ENCODE peak calls at places on chromosomes 11 and 22, in eight cellular contexts. M, O, K, E, T, F, G and B are unnamed samples.

GRCh38 chr11:133536198-133536597 is 3.9 kb upstream of the OPCML start:
- DNase-seq in M (no peak), O (no peak), K (no peak), E (no peak), T (no peak), F (no peak), G (no peak), B (no peak)

GRCh38 chr22:27089303-27089702 is 431.9 kb downstream of the MIAT start:
- DNase-seq in M (peak; percentile 49), O (no peak), K (no peak), E (no peak), T (no peak), F (no peak), G (no peak), B (no peak)

GRCh38 chr11:97454988-97455387 is 1065.2 kb downstream of the JRKL start:
- DNase-seq in M (peak; percentile 21), O (no peak), K (no peak), E (peak; percentile 3), T (peak; percentile 20), F (no peak), G (no peak), B (no peak)

GRCh38 chr22:29723766-29724165 is 4.0 kb downstream of the CABP7 start:
- DNase-seq in M (peak; percentile 31), O (no peak), K (no peak), E (no peak), T (no peak), F (no peak), G (no peak), B (no peak)

GRCh38 chr22:22408731-22409696 is 99.5 kb downstream of the ZNF280B start:
- DNase-seq in M (peak; percentile 44), O (peak; percentile 33), K (peak; percentile 87), E (peak; percentile 45), T (peak; percentile 74), F (peak; percentile 33), G (no peak), B (no peak)

GRCh38 chr11:95108159-95108611 is 18.5 kb downstream of the ENDOD1 start:
- DNase-seq in M (no peak), O (peak; percentile 11), K (no peak), E (no peak), T (no peak), F (no peak), G (no peak), B (no peak)

GRCh38 chr11:38191101-38191500 is 1593.1 kb upstream of the RAG2 start:
- DNase-seq in M (no peak), O (no peak), K (no peak), E (no peak), T (no peak), F (no peak), G (no peak), B (no peak)

GRCh38 chr22:27318516-27318915 is 483.0 kb downstream of the MN1 start:
- DNase-seq in M (no peak), O (no peak), K (no peak), E (no peak), T (peak; percentile 27), F (no peak), G (no peak), B (peak; percentile 3)

GRCh38 chr11:131397666-131398065 is 27.3 kb downstream of the NTM start:
- DNase-seq in M (peak; percentile 33), O (no peak), K (no peak), E (no peak), T (no peak), F (no peak), G (no peak), B (no peak)

GRCh38 chr11:78196661-78197091 is 8.0 kb downstream of the USP35 start:
- DNase-seq in M (no peak), O (no peak), K (no peak), E (no peak), T (no peak), F (no peak), G (no peak), B (no peak)

GRCh38 chr22:28029962-28030361 is 110.9 kb upstream of the PITPNB start:
- DNase-seq in M (peak; percentile 3), O (no peak), K (no peak), E (no peak), T (no peak), F (no peak), G (no peak), B (no peak)

GRCh38 chr11:79336740-79337517 is 103.9 kb downstream of the TENM4 start:
- DNase-seq in M (no peak), O (no peak), K (no peak), E (no peak), T (no peak), F (no peak), G (no peak), B (no peak)

GRCh38 chr11:120186799-120187591 is 23.8 kb upstream of the OAF start:
- DNase-seq in M (peak; percentile 64), O (no peak), K (no peak), E (peak; percentile 50), T (no peak), F (no peak), G (peak; percentile 50), B (no peak)

GRCh38 chr11:78841451-78842060 is 266.9 kb upstream of the NARS2 start:
- DNase-seq in M (no peak), O (no peak), K (no peak), E (no peak), T (peak; percentile 51), F (no peak), G (no peak), B (no peak)

GRCh38 chr11:70668204-70669202 is 270.2 kb downstream of the CTTN start:
- DNase-seq in M (no peak), O (no peak), K (no peak), E (no peak), T (no peak), F (no peak), G (no peak), B (no peak)

DNA sequence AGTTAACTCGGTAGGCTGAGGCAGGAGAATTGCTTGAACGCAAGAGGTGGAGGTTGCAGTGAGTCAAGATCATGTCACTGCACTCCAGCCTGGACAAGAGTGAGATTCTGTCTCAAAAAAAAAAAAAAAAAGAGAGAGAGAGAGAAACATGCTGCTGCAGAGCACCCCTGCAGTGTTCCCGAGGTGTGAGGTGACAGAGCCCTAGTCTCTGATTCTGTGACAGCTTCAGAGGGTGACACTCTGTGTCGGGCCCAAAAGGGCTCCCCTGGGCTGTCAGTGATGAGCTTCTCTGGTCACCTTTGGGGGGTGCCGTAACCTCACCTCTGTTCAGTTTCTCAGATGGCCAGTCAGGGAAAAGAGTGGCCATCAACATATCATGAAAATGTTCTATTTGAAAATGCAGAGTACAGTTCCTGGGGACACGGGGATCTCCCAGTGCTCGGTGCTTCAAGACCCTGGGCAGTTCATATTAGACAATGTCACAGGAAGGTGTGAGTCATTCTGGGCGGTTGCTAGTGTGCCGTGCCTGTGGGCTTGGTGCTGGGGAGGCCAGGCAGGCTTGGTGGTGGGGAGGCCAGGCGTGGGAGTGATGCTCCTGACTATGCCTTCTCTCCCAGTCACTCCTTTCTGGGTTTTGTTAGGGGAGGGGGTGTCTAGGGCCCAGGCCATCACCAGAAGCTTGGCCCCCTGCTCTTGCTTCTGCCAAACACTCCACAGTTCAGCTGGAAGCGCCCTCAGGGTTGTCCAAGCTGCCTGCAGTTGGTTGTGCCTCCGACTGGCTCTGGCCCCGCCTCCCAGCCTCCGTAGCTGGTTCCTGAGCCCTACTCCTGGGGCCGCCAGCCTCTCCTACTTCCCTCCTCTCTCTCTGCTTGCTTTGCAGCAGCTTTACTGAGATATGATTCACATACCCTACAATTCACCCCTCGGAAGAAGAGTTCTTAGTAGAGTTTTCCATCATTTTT is 52.5 kb upstream of the CLDN5 start:
- DNase-seq in M (peak; percentile 54), O (no peak), K (peak; percentile 91), E (no peak), T (peak; percentile 33), F (no peak), G (no peak), B (peak; percentile 94)
- TF ChIP-seq REST in M (no peak), O (no peak), K (no peak), E (no peak), T (no peak), F (no peak), G (no peak), B (no peak)

GRCh38 chr11:921921-922678 is 3.6 kb upstream of the AP2A2 start:
- DNase-seq in M (no peak), O (no peak), K (peak; percentile 61), E (no peak), T (no peak), F (no peak), G (no peak), B (no peak)

GRCh38 chr11:924406-925157 is 1.1 kb upstream of the AP2A2 start:
- DNase-seq in M (peak; percentile 60), O (no peak), K (no peak), E (no peak), T (no peak), F (no peak), G (no peak), B (no peak)

GRCh38 chr11:925158-925495 is 543 bp upstream of the AP2A2 start:
- DNase-seq in M (no peak), O (no peak), K (peak; percentile 46), E (no peak), T (peak; percentile 52), F (no peak), G (no peak), B (no peak)

GRCh38 chr11:925496-926301 is at the start of gene AP2A2:
- DNase-seq in M (peak; percentile 99), O (peak; percentile 90), K (peak; percentile 96), E (peak; percentile 58), T (peak; percentile 96), F (peak; percentile 62), G (no peak), B (peak; percentile 84)

GRCh38 chr11:923691-924405 is 1.8 kb upstream of the AP2A2 start:
- DNase-seq in M (no peak), O (no peak), K (no peak), E (no peak), T (no peak), F (no peak), G (no peak), B (no peak)
- TF ChIP-seq REST in M (no peak), O (no peak), K (no peak), E (no peak), T (no peak), F (no peak), G (no peak), B (no peak)

DNA sequence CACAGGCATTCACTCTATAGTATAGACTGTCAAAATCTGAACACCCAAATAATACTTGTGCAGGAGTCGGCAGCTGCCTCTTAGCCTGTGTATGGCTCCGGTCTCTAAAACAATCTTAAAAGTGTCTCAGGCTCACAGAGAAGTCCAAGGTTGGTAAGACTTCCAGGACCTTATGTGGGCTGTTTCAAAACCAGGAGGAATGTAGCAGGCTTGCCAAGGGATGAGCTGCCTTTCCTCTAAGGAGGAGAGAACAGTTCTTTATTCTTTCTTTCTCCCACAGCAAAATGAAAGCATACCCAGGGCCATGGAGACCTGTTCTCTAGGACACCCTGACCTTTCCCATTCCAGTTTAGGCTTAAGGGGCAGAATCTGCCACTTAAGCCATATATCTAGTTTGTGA is 176.5 kb downstream of the TRPC6 start:
- DNase-seq in M (no peak), O (no peak), K (no peak), E (no peak), T (no peak), F (no peak), G (no peak), B (no peak)
- TF ChIP-seq REST in M (no peak), O (no peak), K (no peak), E (no peak), T (no peak), F (no peak), G (no peak), B (no peak)

DNA sequence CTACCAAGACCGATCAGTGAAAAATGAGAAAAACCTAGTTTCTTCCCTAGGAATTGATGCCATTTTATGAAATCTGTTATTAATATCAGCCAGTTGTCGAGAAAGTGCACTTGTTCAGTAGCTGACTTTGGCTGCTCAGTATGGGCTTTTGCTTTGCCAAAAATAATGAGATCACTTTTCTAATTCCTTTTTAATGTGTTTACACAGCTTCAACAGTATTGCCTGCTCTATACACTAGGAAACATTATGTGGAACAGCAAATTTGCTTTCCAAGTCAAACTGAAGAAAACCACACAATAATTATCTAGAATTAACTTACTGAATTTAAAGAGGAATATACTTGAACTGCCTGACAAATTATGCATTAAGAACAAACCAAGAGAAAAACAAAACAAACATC is 34.4 kb downstream of the SCUBE2 start:
- DNase-seq in M (no peak), O (no peak), K (no peak), E (no peak), T (no peak), F (no peak), G (no peak), B (no peak)
- TF ChIP-seq REST in M (no peak), O (no peak), K (no peak), E (no peak), T (no peak), F (no peak), G (no peak), B (no peak)